ENCODE peak calls at places on chromosomes 6 and 20, in six cellular contexts. L is endothelial cell; W is CD4-positive, alpha-beta memory T cell; X is stimulated activated CD8-positive, alpha-beta memory T cell treated with anti-CD3 and anti-CD28 coated beads, Interleukin-2, amount 100 ng/mL, for 1 hour; M is RCC 7860; J is esophagus squamous epithelium. T is an unnamed sample.

GRCh38 chr6:87293526-87293925 is 28.9 kb upstream of the SMIM8 start:
- DNase-seq in W (no peak), J (no peak), L (no peak), M (no peak), X (no peak), T (no peak)

GRCh38 chr6:2959909-2960719 is 11.3 kb downstream of the SERPINB6 start:
- DNase-seq in M (peak), L (no peak), J (no peak), X (no peak), W (no peak), T (peak)

GRCh38 chr20:58447733-58448391 is 58.8 kb downstream of the VAPB start:
- DNase-seq in X (peak), J (no peak), W (peak), L (peak), M (peak), T (no peak)

GRCh38 chr20:64047046-64047389 is 2.4 kb downstream of the SOX18 start:
- DNase-seq in W (no peak), J (no peak), L (no peak), X (no peak), M (no peak), T (no peak)

GRCh38 chr6:56514395-56514794 is 128.3 kb downstream of the DST start:
- DNase-seq in M (no peak), W (no peak), X (no peak), L (no peak), J (no peak), T (no peak)

GRCh38 chr6:33411632-33412005 is 805 bp downstream of the PHF1 start:
- DNase-seq in L (no peak), M (no peak), J (no peak), X (no peak), W (no peak), T (no peak)

GRCh38 chr6:95233879-95234278 is 343.5 kb upstream of the MANEA start:
- DNase-seq in L (no peak), J (no peak), X (no peak), W (no peak), M (no peak), T (no peak)

GRCh38 chr20:2631228-2631627 is 21.2 kb upstream of the NOP56 start:
- DNase-seq in L (no peak), J (no peak), M (no peak), X (no peak), W (no peak), T (no peak)

GRCh38 chr6:30883743-30884520 is at the start of gene DDR1:
- DNase-seq in M (no peak), J (no peak), W (peak), X (no peak), L (no peak), T (peak)

GRCh38 chr20:22963581-22963980 is 71.5 kb upstream of the SSTR4 start:
- DNase-seq in M (no peak), X (no peak), J (no peak), L (no peak), W (no peak), T (no peak)

GRCh38 chr6:11144393-11144829 is 32.9 kb upstream of the ERVFRD-1 start:
- DNase-seq in L (peak), M (peak), J (peak), X (peak), W (peak), T (peak)

T was measured in foreskin keratinocyte.